ENCODE peak calls at places on chromosomes 2 and 18, in six cellular contexts. Y, C, F, P, K and E are unnamed samples.

GRCh38 chr2:171185165-171185818 is 24.6 kb upstream of the TLK1 start:
- DNase-seq in Y (no peak), C (no peak), F (no peak), P (no peak), K (no peak), E (no peak)

GRCh38 chr2:241001413-241002274 is 3.2 kb downstream of the SNED1 start:
- DNase-seq in Y (no peak), C (no peak), F (no peak), P (no peak), K (no peak), E (no peak)

GRCh38 chr2:217387776-217388381 is 528.0 kb upstream of the TNP1 start:
- DNase-seq in Y (no peak), C (no peak), F (peak; percentile 11), P (no peak), K (peak; percentile 23), E (no peak)

GRCh38 chr18:2147424-2147823 is 423.9 kb downstream of the METTL4 start:
- DNase-seq in Y (peak; percentile 75), C (no peak), F (no peak), P (no peak), K (peak; percentile 48), E (peak; percentile 76)

GRCh38 chr2:37322368-37322767 is 2.3 kb downstream of the PRKD3 start:
- DNase-seq in Y (no peak), C (no peak), F (no peak), P (no peak), K (peak; percentile 55), E (no peak)

GRCh38 chr2:239739206-239739605 is 285.9 kb downstream of the NDUFA10 start:
- DNase-seq in Y (no peak), C (no peak), F (no peak), P (no peak), K (no peak), E (no peak)

GRCh38 chr2:210616074-210616473 is 59.7 kb downstream of the CPS1 start:
- DNase-seq in Y (no peak), C (no peak), F (no peak), P (no peak), K (no peak), E (no peak)

GRCh38 chr18:11500153-11501122 is 109.0 kb upstream of the SLC35G4 start:
- DNase-seq in Y (peak; percentile 95), C (no peak), F (peak; percentile 77), P (no peak), K (peak; percentile 91), E (peak; percentile 98)

GRCh38 chr18:50879302-50880107 is 587 bp downstream of the ME2 start:
- DNase-seq in Y (no peak), C (peak; percentile 70), F (no peak), P (peak; percentile 34), K (peak; percentile 61), E (peak; percentile 60)

GRCh38 chr2:96940026-96940601 is 46.3 kb downstream of the FAM178B start:
- DNase-seq in Y (no peak), C (no peak), F (no peak), P (peak; percentile 15), K (no peak), E (no peak)